ENCODE peak calls at places on chromosomes 12 and 14, in five cellular contexts. Y, W, X, E and U are unnamed samples. For H3K4me1, the result is how much of the 10 kb centered on the place peaks cover.

GRCh38 chr12:90481748-90482147 is 473.2 kb downstream of the CCER1 start:
- DNase-seq in E (no peak), W (no peak), X (no peak), Y (no peak), U (no peak)

GRCh38 chr12:89695100-89695499 is 13.5 kb downstream of the ATP2B1 start:
- DNase-seq in Y (no peak), W (no peak), X (peak), E (peak), U (no peak)

GRCh38 chr12:12469386-12469785 is 93.3 kb downstream of the DUSP16 start:
- DNase-seq in X (no peak), E (no peak), W (no peak), Y (no peak), U (no peak)

GRCh38 chr14:51846631-51847488 is 13.6 kb upstream of the GNG2 start:
- DNase-seq in X (peak), W (peak), E (peak), Y (peak), U (peak)

GRCh38 chr14:59200214-59200613 is 11.7 kb downstream of the DAAM1 start:
- DNase-seq in Y (no peak), X (no peak), W (no peak), E (no peak), U (no peak)

GRCh38 chr12:75706786-75707605 is 195.6 kb upstream of the KRR1 start:
- DNase-seq in X (no peak), E (peak), Y (no peak), W (no peak), U (peak)

GRCh38 chr12:125079943-125080645 is 14.9 kb downstream of the AACS start:
- DNase-seq in W (no peak), X (no peak), Y (no peak), E (no peak), U (peak)

GRCh38 chr14:37340353-37340752 is 142.6 kb downstream of the MIPOL1 start:
- DNase-seq in X (no peak), Y (no peak), E (no peak), W (no peak), U (peak)

GRCh38 chr14:35927727-35928126 is 101.6 kb downstream of the BRMS1L start:
- DNase-seq in W (no peak), E (no peak), X (no peak), Y (no peak), U (no peak)

GRCh38 chr14:52153939-52154338 is 85.1 kb upstream of the NID2 start:
- DNase-seq in W (no peak), E (no peak), X (no peak), Y (no peak), U (no peak)

GRCh38 chr14:101124860-101125259 is 221.3 kb upstream of the RTL1 start:
- DNase-seq in E (no peak), Y (no peak), X (no peak), W (no peak), U (no peak)

GRCh38 chr14:28294834-28295440 is 471.6 kb upstream of the FOXG1 start:
- DNase-seq in Y (peak), E (no peak), W (no peak), X (no peak), U (peak)

GRCh38 chr12:920676-921075 is 28.8 kb downstream of the RAD52 start:
- DNase-seq in W (no peak), X (no peak), E (no peak), Y (no peak), U (no peak)

GRCh38 chr12:14399871-14400270 is 34.4 kb downstream of the ATF7IP start:
- DNase-seq in W (no peak), Y (no peak), X (no peak), E (peak), U (no peak)

GRCh38 chr12:12907552-12907951 is 16.2 kb downstream of the GPRC5A start:
- DNase-seq in Y (no peak), E (no peak), X (no peak), W (no peak), U (no peak)

GRCh38 chr14:64563696-64564095 is 13.9 kb downstream of the PPP1R36 start:
- DNase-seq in Y (no peak), X (no peak), W (no peak), E (no peak), U (no peak)

GRCh38 chr12:79692249-79692619 is 1.5 kb upstream of the PAWR start:
- DNase-seq in W (no peak), E (peak), Y (no peak), X (no peak), U (no peak)

GRCh38 chr14:91313852-91314251 is 69.3 kb upstream of the GPR68 start:
- DNase-seq in W (no peak), X (no peak), E (no peak), Y (no peak), U (no peak)

GRCh38 chr14:91311284-91311662 is 66.8 kb upstream of the GPR68 start:
- DNase-seq in E (no peak), Y (no peak), W (no peak), X (no peak), U (no peak)

GRCh38 chr14:91310620-91311283 is 66.2 kb upstream of the GPR68 start:
- DNase-seq in Y (no peak), W (no peak), E (no peak), X (no peak), U (no peak)

GRCh38 chr14:91315844-91316267 is 71.4 kb upstream of the GPR68 start:
- DNase-seq in X (no peak), Y (no peak), W (no peak), E (no peak), U (no peak)

DNA sequence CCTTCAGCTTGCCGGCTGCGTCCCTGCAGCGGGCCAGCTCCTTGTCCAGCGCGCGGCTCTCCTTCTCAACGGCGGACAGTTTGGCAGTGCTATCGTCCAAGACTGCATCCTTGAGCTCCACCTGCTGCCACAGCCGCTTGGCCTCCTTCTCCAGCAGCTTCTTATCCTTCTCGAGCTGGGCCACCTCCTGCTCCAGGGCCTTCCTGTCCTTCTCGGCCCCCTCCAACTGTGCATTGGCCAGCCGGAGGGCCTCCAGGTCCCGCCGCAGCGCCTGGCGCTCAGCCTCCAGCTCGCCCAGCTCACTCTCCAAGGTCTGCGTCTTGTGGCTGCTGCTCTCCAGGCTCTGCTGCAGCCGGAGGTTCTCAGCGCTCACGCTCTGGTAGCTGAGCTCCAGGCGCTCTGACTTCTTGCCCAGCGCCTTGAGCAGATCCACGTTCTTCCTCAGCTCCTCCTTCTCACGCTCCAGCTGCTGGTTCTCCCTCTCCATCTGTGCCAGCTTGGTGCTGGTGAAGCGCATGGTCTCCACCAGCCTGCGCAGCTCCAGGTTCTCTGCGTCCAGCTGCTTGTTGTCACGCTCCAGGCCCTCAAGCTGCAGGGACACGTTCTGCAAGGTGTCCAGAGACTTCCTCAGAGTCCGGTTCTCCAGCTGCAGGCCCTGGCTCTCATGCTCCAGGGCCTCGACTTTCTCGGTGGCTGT is 68.8 kb upstream of the GPR68 start:
- DNase-seq in W (no peak), X (no peak), E (no peak), Y (no peak), U (no peak)
- H3K4me1 ChIP-seq in W (under half), X (under half), E (under half), Y (under half), U (under half)

GRCh38 chr12:57904426-57904825 is 36.9 kb upstream of the ATP23 start:
- DNase-seq in X (no peak), E (no peak), W (no peak), Y (no peak), U (no peak)
- H3K4me1 ChIP-seq in X (under half), E (under half), W (under half), Y (under half), U (under half)

GRCh38 chr14:103134405-103134804 is 11.1 kb downstream of the TNFAIP2 start:
- DNase-seq in W (no peak), X (no peak), E (no peak), Y (no peak), U (no peak)
- H3K4me1 ChIP-seq in W (half or more), X (under half), E (half or more), Y (under half), U (under half)

GRCh38 chr14:68293404-68293803 is 473.8 kb downstream of the RAD51B start:
- DNase-seq in X (no peak), E (no peak), W (no peak), Y (no peak), U (no peak)
- H3K4me1 ChIP-seq in X (under half), E (under half), W (under half), Y (under half), U (under half)

DNA sequence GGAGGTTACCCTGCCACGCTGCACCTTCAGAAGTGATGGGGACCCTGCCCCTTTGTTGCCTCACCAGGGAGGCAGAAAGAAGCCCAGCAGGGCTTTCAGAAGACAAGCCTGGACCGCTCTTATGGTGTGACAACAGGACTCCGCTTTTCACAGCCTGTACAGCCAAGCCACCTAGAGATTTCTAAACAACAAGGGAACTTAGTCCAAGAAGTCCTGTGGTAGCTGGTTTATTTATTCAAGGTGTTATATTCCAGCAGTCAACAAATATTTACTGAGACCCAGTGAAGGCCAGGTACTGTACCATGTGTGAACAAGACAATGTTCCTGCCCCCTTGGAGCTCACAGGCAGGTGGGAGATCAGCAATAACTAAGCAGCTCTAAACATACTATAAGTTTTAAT is 4.0 kb upstream of the TMEM229B start:
- DNase-seq in W (no peak), X (no peak), E (no peak), Y (no peak), U (no peak)
- H3K4me1 ChIP-seq in W (under half), X (under half), E (under half), Y (under half), U (under half)

GRCh38 chr12:53749986-53750811 is 1.6 kb downstream of the CISTR start:
- DNase-seq in E (no peak), X (no peak), Y (no peak), W (no peak), U (no peak)

GRCh38 chr12:53752192-53752601 is 418 bp upstream of the CISTR start:
- DNase-seq in X (no peak), E (no peak), Y (no peak), W (no peak), U (no peak)

GRCh38 chr12:53752651-53753050 is 872 bp upstream of the CISTR start:
- DNase-seq in Y (no peak), E (no peak), W (no peak), X (no peak), U (no peak)

GRCh38 chr12:53751336-53752191 is at the start of gene CISTR:
- DNase-seq in E (peak), X (peak), W (no peak), Y (no peak), U (peak)

DNA sequence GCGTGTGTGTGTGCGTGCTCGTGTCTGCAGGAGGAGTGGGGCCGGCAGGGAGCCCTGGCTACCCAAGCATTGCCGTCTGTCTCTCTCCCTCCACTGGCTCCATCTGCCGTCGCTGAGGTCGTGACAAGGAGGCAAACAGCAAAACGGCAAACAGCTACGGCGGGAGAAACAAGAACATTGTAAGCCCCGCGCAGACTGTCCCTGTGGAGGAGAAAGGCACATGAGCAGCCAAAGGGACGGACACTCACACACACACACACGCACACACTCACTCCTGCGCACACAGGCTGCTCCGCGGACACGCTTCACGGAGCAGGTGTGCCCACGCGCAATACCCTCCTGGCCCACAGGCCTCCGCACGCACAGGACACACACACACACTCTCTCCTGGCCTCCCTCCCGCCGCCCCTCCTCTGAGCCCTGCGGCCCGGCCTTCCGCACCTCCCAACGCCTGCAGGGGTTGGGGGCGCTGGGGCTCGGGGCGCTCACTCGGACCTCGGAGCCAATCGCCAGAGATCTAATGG is 905 bp downstream of the CISTR start:
- DNase-seq in X (peak), E (peak), Y (no peak), W (no peak), U (peak)
- H3K4me1 ChIP-seq in X (under half), E (under half), Y (under half), W (under half), U (under half)

DNA sequence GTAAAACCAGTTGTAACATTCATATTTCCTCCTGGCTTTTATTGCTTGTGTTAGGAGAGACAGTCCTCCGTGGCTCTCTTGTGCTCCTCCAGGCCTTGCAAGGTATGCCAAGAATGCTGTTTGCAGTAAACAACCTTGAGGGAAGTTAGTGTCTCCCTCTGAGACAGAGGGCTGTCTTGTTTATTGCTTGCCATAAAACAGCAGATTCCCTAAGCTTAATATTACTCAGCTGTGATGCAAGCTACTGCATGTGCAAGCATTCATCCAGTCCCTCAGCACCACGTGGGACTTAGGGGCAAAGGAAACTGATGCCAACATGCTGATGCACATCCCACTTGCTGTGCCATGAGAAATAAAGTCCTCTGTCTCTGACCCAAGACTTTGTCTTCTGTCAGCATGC is 6.6 kb downstream of the POMT2 start:
- DNase-seq in E (peak), W (no peak), X (no peak), Y (no peak), U (no peak)
- H3K4me1 ChIP-seq in E (under half), W (under half), X (under half), Y (under half), U (under half)

GRCh38 chr12:91940826-91941225 is 204.8 kb downstream of the BTG1 start:
- DNase-seq in E (no peak), X (no peak), Y (no peak), W (no peak), U (no peak)
- H3K4me1 ChIP-seq in E (under half), X (under half), Y (under half), W (under half), U (under half)